ENCODE peak calls at places on chromosomes 2 and 18, in six cellular contexts. E is neural progenitor cell, Y is endodermal cell, P is fibroblast of mammary gland, M is psoas muscle, V is GM12865. X is an unnamed sample.

GRCh38 chr2:233037078-233037477 is 4.6 kb downstream of the NEU2 start:
- DNase-seq in Y (no peak), E (no peak), M (no peak), P (peak; percentile 62), V (no peak), X (peak; percentile 93)

GRCh38 chr2:202007015-202008011 is 26.3 kb upstream of the FZD7 start:
- DNase-seq in Y (no peak), E (no peak), P (peak; percentile 17), M (no peak), V (peak; percentile 21), X (no peak)

GRCh38 chr2:122328811-122329210 is 573.4 kb downstream of the TSN start:
- DNase-seq in Y (no peak), V (no peak), E (no peak), P (no peak), M (no peak), X (no peak)

GRCh38 chr2:74892609-74893008 is 58.7 kb downstream of the HK2 start:
- DNase-seq in E (no peak), P (no peak), M (no peak), Y (peak; percentile 12), V (no peak), X (no peak)

GRCh38 chr2:15730545-15731212 is 139.0 kb downstream of the DDX1 start:
- DNase-seq in P (peak; percentile 97), Y (peak; percentile 55), V (peak; percentile 63), M (peak; percentile 95), E (no peak), X (peak; percentile 98)

GRCh38 chr18:47113796-47114540 is 36.3 kb downstream of the HDHD2 start:
- DNase-seq in V (no peak), P (peak; percentile 21), Y (peak; percentile 52), M (no peak), E (peak; percentile 63), X (no peak)

GRCh38 chr18:43534511-43534910 is 257.2 kb upstream of the SYT4 start:
- DNase-seq in E (no peak), Y (no peak), P (peak; percentile 37), M (no peak), V (no peak), X (peak; percentile 1)

GRCh38 chr2:21070322-21071257 is 26.7 kb upstream of the APOB start:
- DNase-seq in Y (no peak), V (no peak), P (no peak), E (no peak), M (no peak), X (no peak)

GRCh38 chr2:38889045-38889444 is 630 bp upstream of the ARHGEF33 start:
- DNase-seq in V (no peak), Y (no peak), E (no peak), M (no peak), P (no peak), X (no peak)

GRCh38 chr2:219661955-219662395 is 34.5 kb downstream of the SLC4A3 start:
- DNase-seq in Y (peak; percentile 49), E (no peak), V (peak; percentile 34), M (no peak), P (peak; percentile 54), X (peak; percentile 45)

GRCh38 chr18:36812686-36813085 is 16.1 kb downstream of the TPGS2 start:
- DNase-seq in V (no peak), Y (no peak), E (no peak), P (no peak), M (no peak), X (peak; percentile 82)

GRCh38 chr2:12552092-12552491 is 164.6 kb upstream of the TRIB2 start:
- DNase-seq in M (no peak), P (no peak), E (no peak), Y (no peak), V (peak; percentile 14), X (no peak)

GRCh38 chr18:7116001-7116831 is 1.4 kb downstream of the LAMA1 start:
- DNase-seq in E (peak; percentile 90), P (peak; percentile 25), V (no peak), M (no peak), Y (peak; percentile 77), X (peak; percentile 27)
- H3K4me3 ChIP-seq in E (peak overlapping the region; percentile 95), P (peak overlapping the region; percentile 58), V (no peak overlapping the region), M (peak overlapping the region; percentile 66), Y (peak overlapping the region; percentile 94), X (peak overlapping the region; percentile 57)

GRCh38 chr2:183093857-183094657 is 15.5 kb downstream of the DUSP19 start:
- DNase-seq in M (no peak), V (peak; percentile 46), E (no peak), Y (no peak), P (peak; percentile 48), X (peak; percentile 47)
- TF ChIP-seq CTCF in M (no peak), V (peak; percentile 8), E (no peak), Y (no peak), P (peak; percentile 17), X (no peak)

DNA sequence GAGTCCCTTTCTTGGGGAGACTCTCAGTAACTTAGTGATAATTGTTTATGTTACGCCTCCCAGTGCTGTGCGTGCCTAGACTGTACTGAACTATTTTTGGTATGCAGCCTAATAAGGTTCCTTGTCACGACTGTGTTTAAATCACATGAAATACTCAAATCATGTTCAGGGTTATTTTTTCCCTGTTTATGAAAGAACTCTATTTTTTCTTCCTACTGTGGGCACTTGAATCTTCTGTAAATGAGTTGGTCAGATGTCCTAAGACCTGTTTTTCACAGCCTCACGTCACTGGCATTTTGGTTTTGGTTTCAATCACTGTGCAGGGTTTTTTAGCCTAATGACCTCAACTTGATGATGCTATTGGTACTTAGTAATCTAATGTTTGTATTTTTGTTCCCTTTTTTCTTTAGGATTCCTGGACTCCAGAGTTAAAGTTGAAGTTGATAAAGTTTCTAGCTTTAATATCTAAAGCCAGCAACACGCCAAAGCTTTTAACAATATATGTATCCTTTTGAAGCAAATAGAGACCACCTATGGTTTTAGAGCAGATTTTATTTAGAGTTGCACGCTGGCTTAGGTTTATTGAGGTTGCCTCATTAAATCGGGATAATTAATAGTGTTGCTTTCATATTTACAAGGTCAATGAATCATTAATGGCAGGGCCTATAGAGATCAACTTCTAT is 24.0 kb downstream of the ARMC9 start:
- DNase-seq in P (no peak), Y (no peak), E (no peak), V (peak; percentile 67), M (no peak), X (peak; percentile 92)
- H3K4me3 ChIP-seq in P (no peak overlapping the region), Y (no peak overlapping the region), E (no peak overlapping the region), V (no peak overlapping the region), M (no peak overlapping the region), X (no peak overlapping the region)

GRCh38 chr2:166614027-166614426 is 120.0 kb upstream of the SCN7A start:
- DNase-seq in Y (no peak), V (no peak), E (peak; percentile 42), P (no peak), M (no peak), X (no peak)

GRCh38 chr2:166613226-166613625 is 119.2 kb upstream of the SCN7A start:
- DNase-seq in Y (no peak), V (no peak), E (no peak), P (no peak), M (no peak), X (no peak)

GRCh38 chr2:166610180-166610919 is 116.3 kb upstream of the SCN7A start:
- DNase-seq in P (no peak), Y (peak; percentile 72), V (no peak), E (peak; percentile 25), M (no peak), X (no peak)

GRCh38 chr2:166612214-166612613 is 118.2 kb upstream of the SCN7A start:
- DNase-seq in P (no peak), E (no peak), M (no peak), Y (no peak), V (no peak), X (no peak)

GRCh38 chr2:166609183-166609959 is 115.3 kb upstream of the SCN7A start:
- DNase-seq in E (no peak), V (no peak), M (no peak), Y (peak; percentile 74), P (no peak), X (no peak)
- TF ChIP-seq CTCF in E (peak; percentile 17), V (no peak), M (no peak), Y (peak; percentile 58), P (no peak), X (no peak)

GRCh38 chr18:9925369-9925768 is 11.6 kb downstream of the VAPA start:
- DNase-seq in P (no peak), E (no peak), M (no peak), Y (no peak), V (no peak), X (no peak)
- H3K4me3 ChIP-seq in P (no peak overlapping the region), E (no peak overlapping the region), M (peak overlapping the region; percentile 3), Y (no peak overlapping the region), V (no peak overlapping the region), X (no peak overlapping the region)

DNA sequence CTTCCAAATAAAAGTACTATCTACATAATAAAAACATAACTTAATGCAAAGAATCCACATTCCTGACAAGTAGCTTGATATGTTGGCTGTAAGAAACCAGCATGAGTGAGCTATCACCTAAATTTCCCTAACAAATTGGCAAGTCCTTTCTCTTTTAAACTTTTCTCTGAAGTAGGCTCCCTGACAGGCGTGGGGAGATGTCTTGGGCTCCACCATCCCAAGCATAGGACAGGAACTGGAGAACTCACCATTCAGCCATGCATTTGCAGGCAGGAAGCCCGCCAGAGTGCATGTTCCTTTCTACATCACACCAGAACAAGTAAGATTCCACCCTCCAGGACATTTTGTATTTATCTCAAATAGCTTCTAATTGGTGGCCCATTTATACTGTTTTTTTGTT is 921.9 kb upstream of the CELF4 start:
- DNase-seq in V (no peak), P (no peak), Y (peak; percentile 48), M (no peak), E (no peak), X (no peak)
- TF ChIP-seq CTCF in V (no peak), P (no peak), Y (no peak), M (no peak), E (no peak), X (no peak)

GRCh38 chr2:96145028-96145939 is at the start of gene DUSP2:
- DNase-seq in Y (peak; percentile 84), P (peak; percentile 39), E (peak; percentile 81), M (peak; percentile 87), V (peak; percentile 97), X (peak; percentile 40)

GRCh38 chr2:96144481-96145027 is 686 bp downstream of the DUSP2 start:
- DNase-seq in Y (peak; percentile 80), M (peak; percentile 30), P (no peak), E (no peak), V (peak; percentile 50), X (no peak)

GRCh38 chr2:96147593-96148201 is 2.5 kb upstream of the DUSP2 start:
- DNase-seq in Y (peak; percentile 63), M (no peak), E (no peak), P (no peak), V (peak; percentile 62), X (no peak)

GRCh38 chr2:96146881-96147592 is 1.8 kb upstream of the DUSP2 start:
- DNase-seq in M (peak; percentile 49), E (no peak), V (no peak), Y (peak; percentile 53), P (no peak), X (no peak)

GRCh38 chr2:96146151-96146880 is 1.1 kb upstream of the DUSP2 start:
- DNase-seq in M (peak; percentile 66), V (peak; percentile 91), E (no peak), Y (peak; percentile 44), P (no peak), X (no peak)
- H3K4me3 ChIP-seq in M (no peak overlapping the region), V (peak overlapping the region; percentile 50), E (no peak overlapping the region), Y (no peak overlapping the region), P (no peak overlapping the region), X (no peak overlapping the region)

DNA sequence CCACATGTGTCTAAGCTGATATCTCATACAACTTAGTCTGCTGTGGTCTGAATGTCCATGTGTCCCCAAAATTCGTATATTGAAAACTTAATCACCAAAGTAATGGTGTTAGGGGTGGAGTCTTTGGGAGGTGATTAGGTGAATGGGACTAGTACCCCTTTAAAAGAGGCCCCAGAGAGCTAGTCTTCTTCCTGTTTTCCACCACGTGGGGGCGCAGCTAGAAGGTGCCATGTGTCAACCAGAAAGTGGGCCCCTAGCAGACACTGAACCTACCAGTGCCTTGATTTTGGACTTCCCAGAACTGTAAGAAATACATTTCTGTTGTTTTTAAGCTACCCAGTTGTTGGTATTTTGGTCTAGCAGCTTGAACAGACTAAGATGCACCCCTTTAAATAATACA is 86.6 kb downstream of the ASB1 start:
- DNase-seq in V (peak; percentile 48), Y (peak; percentile 91), M (no peak), E (peak; percentile 59), P (peak; percentile 77), X (peak; percentile 66)
- TF ChIP-seq CTCF in V (peak; percentile 62), Y (peak; percentile 80), M (peak; percentile 27), E (peak; percentile 72), P (peak; percentile 64), X (peak; percentile 75)